ENCODE peak calls at places on chromosomes 13 and 19, in five cellular contexts. L is progenitor cell of endocrine pancreas, Z is GM06990, D is HFF-Myc, V is body of pancreas. H is an unnamed sample.

GRCh38 chr19:48596679-48597465 is 9.7 kb upstream of the SPACA4 start:
- DNase-seq in Z (no peak), V (no peak), L (no peak), D (no peak), H (peak)

GRCh38 chr13:26021516-26021915 is 30.3 kb downstream of the SHISA2 start:
- DNase-seq in Z (no peak), V (no peak), D (no peak), L (no peak), H (no peak)

GRCh38 chr19:13460045-13460444 is 46.2 kb downstream of the CACNA1A start:
- DNase-seq in Z (no peak), V (no peak), D (no peak), L (no peak), H (no peak)

GRCh38 chr13:57630661-57631606 is 610 bp upstream of the PCDH17 start:
- DNase-seq in V (peak), Z (no peak), D (no peak), L (no peak), H (no peak)

GRCh38 chr13:99264053-99264452 is 5.9 kb upstream of the GPR18 start:
- DNase-seq in L (no peak), Z (no peak), V (no peak), D (no peak), H (no peak)

GRCh38 chr13:42836930-42837329 is 55.5 kb downstream of the FAM216B start:
- DNase-seq in Z (no peak), D (peak), V (peak), L (no peak), H (no peak)

GRCh38 chr19:41929536-41930071 is 1.4 kb upstream of the ERFL start:
- DNase-seq in L (no peak), Z (no peak), V (no peak), D (no peak), H (no peak)

GRCh38 chr13:77751513-77752456 is 54.3 kb downstream of the SLAIN1 start:
- DNase-seq in D (peak), L (no peak), V (peak), Z (no peak), H (peak)

GRCh38 chr19:11479470-11480080 is 1.3 kb downstream of the ELAVL3 start:
- DNase-seq in L (peak), D (no peak), Z (no peak), V (peak), H (no peak)

GRCh38 chr19:7732045-7732444 is at the start of gene CLEC4G:
- DNase-seq in V (no peak), L (no peak), D (no peak), Z (no peak), H (no peak)

DNA sequence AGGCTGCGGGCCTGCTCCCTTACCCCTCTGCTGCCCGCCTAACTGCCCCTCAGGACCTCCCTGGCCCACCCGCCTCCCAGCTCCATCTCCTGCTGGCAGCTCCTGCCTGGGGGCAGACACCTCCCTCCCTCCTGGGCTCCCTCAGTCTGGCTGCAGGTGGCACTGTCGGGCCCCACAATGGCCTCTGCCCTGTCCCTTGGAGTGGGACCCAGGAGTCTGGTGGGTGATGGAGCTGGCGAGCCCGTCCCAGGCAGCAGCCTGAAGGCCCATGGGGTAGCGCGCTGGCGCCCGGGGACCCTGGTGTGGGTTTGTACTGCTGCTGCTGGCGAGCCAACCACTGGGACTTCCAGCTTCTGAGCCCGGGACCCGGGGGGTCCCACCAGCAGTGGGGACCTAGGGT is 83.6 kb downstream of the KDM4B start:
- DNase-seq in D (no peak), V (no peak), Z (no peak), L (no peak), H (no peak)
- TF ChIP-seq CTCF in D (no peak), V (no peak), Z (peak), L (peak), H (no peak)

GRCh38 chr19:5515737-5516136 is 52.0 kb downstream of the TINCR start:
- DNase-seq in V (no peak), D (no peak), L (no peak), Z (no peak), H (no peak)
- TF ChIP-seq CTCF in V (no peak), D (peak), L (peak), Z (no peak), H (no peak)

GRCh38 chr13:37870489-37870845 is 895 bp upstream of the TRPC4 start:
- DNase-seq in V (no peak), Z (no peak), L (no peak), D (no peak), H (no peak)
- TF ChIP-seq CTCF in V (no peak), Z (no peak), L (no peak), D (no peak), H (no peak)

GRCh38 chr13:75197803-75198202 is 284.2 kb downstream of the TBC1D4 start:
- DNase-seq in Z (no peak), V (no peak), L (no peak), D (no peak), H (no peak)

GRCh38 chr13:75195479-75196111 is 286.4 kb downstream of the TBC1D4 start:
- DNase-seq in L (no peak), D (no peak), V (no peak), Z (no peak), H (no peak)

GRCh38 chr13:75194717-75195116 is 287.3 kb downstream of the TBC1D4 start:
- DNase-seq in V (no peak), Z (no peak), D (no peak), L (no peak), H (no peak)

GRCh38 chr13:75196112-75196855 is 285.7 kb downstream of the TBC1D4 start:
- DNase-seq in Z (no peak), D (no peak), V (no peak), L (no peak), H (no peak)
- TF ChIP-seq CTCF in Z (no peak), D (no peak), V (no peak), L (no peak), H (no peak)

GRCh38 chr19:38384209-38385027 is 3.4 kb downstream of the GGN start:
- DNase-seq in Z (no peak), L (no peak), V (no peak), D (no peak), H (no peak)
- TF ChIP-seq CTCF in Z (peak), L (peak), V (no peak), D (peak), H (no peak)